ENCODE peak calls at places on chromosomes 5 and 9, in six cellular contexts. S, W, V, F, Q and G are unnamed samples. For H3K27me3, the result is how much of the 10 kb centered on the place peaks cover.

GRCh38 chr5:73391441-73391871 is 57.1 kb downstream of the FOXD1 start:
- DNase-seq in W (no peak), S (no peak), V (no peak), F (peak), Q (no peak), G (no peak)

GRCh38 chr5:62653864-62654575 is 75.4 kb downstream of the LRRC70 start:
- DNase-seq in S (no peak), V (no peak), Q (no peak), W (no peak), F (no peak), G (no peak)

GRCh38 chr9:132144708-132145365 is 17.0 kb upstream of the NTNG2 start:
- DNase-seq in S (no peak), F (peak), W (no peak), V (no peak), Q (no peak), G (peak)

GRCh38 chr9:77488439-77489126 is 159.5 kb downstream of the GNA14 start:
- DNase-seq in S (no peak), F (no peak), W (no peak), V (no peak), Q (no peak), G (peak)

GRCh38 chr5:38621331-38621730 is 64.9 kb upstream of the LIFR start:
- DNase-seq in F (no peak), S (no peak), Q (no peak), V (no peak), W (no peak), G (no peak)

GRCh38 chr9:110189001-110189400 is 19.0 kb downstream of the C9orf152 start:
- DNase-seq in Q (peak), S (peak), W (no peak), V (no peak), F (no peak), G (no peak)

GRCh38 chr5:138603521-138603920 is 28.3 kb upstream of the HSPA9 start:
- DNase-seq in V (no peak), F (no peak), S (no peak), Q (no peak), W (no peak), G (peak)

GRCh38 chr9:113772121-113772885 is 103.8 kb upstream of the ZNF618 start:
- DNase-seq in W (no peak), Q (no peak), S (no peak), V (no peak), F (peak), G (no peak)

GRCh38 chr9:37650299-37650872 is 368 bp upstream of the FRMPD1 start:
- DNase-seq in W (no peak), Q (no peak), S (no peak), F (no peak), V (no peak), G (no peak)

GRCh38 chr9:136297016-136297691 is 6.7 kb downstream of the CCDC187 start:
- DNase-seq in V (no peak), W (peak), F (no peak), Q (peak), S (no peak), G (peak)

GRCh38 chr5:177426566-177427210 is at the start of gene GRK6:
- DNase-seq in S (peak), F (no peak), Q (peak), W (peak), V (no peak), G (no peak)

GRCh38 chr5:7396169-7397004 is 449 bp downstream of the ADCY2 start:
- DNase-seq in V (no peak), Q (no peak), S (no peak), W (no peak), F (peak), G (peak)

GRCh38 chr9:138008081-138008841 is 130.7 kb downstream of the CACNA1B start:
- DNase-seq in F (no peak), Q (peak), S (peak), W (no peak), V (no peak), G (no peak)

GRCh38 chr9:99350461-99350860 is 128.4 kb downstream of the SEC61B start:
- DNase-seq in S (no peak), V (no peak), W (no peak), Q (no peak), F (no peak), G (peak)

GRCh38 chr5:180338001-180338707 is 15.0 kb downstream of the GFPT2 start:
- DNase-seq in W (no peak), Q (no peak), S (no peak), F (no peak), V (no peak), G (no peak)

GRCh38 chr5:137220523-137220927 is 278.6 kb downstream of the SPOCK1 start:
- DNase-seq in Q (no peak), W (no peak), V (no peak), S (no peak), F (peak), G (peak)

GRCh38 chr5:109409061-109409843 is 522 bp downstream of the PJA2 start:
- DNase-seq in F (peak), W (peak), S (peak), Q (peak), V (peak), G (peak)

GRCh38 chr5:125176005-125176390 is 429.6 kb upstream of the ZNF608 start:
- DNase-seq in W (no peak), S (no peak), V (no peak), F (no peak), Q (no peak), G (peak)

GRCh38 chr5:110055301-110055700 is 365.6 kb downstream of the MAN2A1 start:
- DNase-seq in W (no peak), S (no peak), F (peak), Q (no peak), V (no peak), G (no peak)

GRCh38 chr5:107915413-107915812 is 244.7 kb upstream of the EFNA5 start:
- DNase-seq in Q (no peak), W (no peak), V (no peak), F (no peak), S (no peak), G (no peak)

GRCh38 chr5:14062178-14062577 is 81.0 kb upstream of the TRIO start:
- DNase-seq in W (no peak), Q (no peak), S (no peak), V (no peak), F (peak), G (no peak)

GRCh38 chr5:163963881-163964280 is 458.5 kb downstream of the MAT2B start:
- DNase-seq in V (no peak), Q (no peak), F (peak), W (no peak), S (no peak), G (no peak)

GRCh38 chr5:1194378-1194777 is 7.0 kb upstream of the SLC6A19 start:
- DNase-seq in W (no peak), F (no peak), V (no peak), Q (no peak), S (no peak), G (no peak)

GRCh38 chr5:174723979-174724483 is 351 bp upstream of the MSX2 start:
- DNase-seq in V (no peak), W (no peak), F (no peak), Q (no peak), S (no peak), G (peak)
- H3K27me3 ChIP-seq in V (under half), W (half or more), F (half or more), Q (under half), S (half or more), G (under half)

DNA sequence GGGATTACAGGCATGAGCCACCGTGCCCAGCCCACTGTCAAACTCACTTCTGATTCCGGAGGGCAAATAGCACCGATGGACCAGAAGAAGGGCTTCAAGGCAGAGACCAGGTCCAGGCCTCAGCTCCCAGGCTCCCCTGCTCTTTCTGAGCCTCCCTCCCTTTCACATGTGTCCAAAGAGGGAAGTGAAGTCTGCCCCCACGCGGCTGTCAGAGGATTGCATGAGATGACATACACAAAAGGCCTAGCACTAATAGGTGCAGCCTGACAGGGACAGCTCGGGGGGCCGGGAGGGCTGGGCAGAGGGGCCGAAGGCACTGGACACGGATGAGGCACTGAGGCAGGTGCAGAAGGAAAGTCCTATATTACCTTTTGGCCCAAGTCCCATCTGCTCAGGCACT is 16.1 kb downstream of the FBP1 start:
- DNase-seq in W (peak), V (no peak), S (peak), F (no peak), Q (peak), G (peak)
- TF ChIP-seq CTCF in W (no peak), V (peak), S (peak), F (no peak), Q (no peak), G (peak)

GRCh38 chr9:33151601-33152000 is 15.5 kb downstream of the B4GALT1 start:
- DNase-seq in S (no peak), F (no peak), V (no peak), Q (no peak), W (no peak), G (no peak)
- H3K4me3 ChIP-seq in S (no peak), F (no peak), V (no peak), Q (no peak), W (no peak), G (no peak)

GRCh38 chr9:128340691-128341434 is 536 bp downstream of the SLC27A4 start:
- DNase-seq in V (no peak), S (no peak), Q (peak), W (no peak), F (no peak), G (no peak)
- H3K27me3 ChIP-seq in V (under half), S (under half), Q (under half), W (under half), F (under half), G (under half)

DNA sequence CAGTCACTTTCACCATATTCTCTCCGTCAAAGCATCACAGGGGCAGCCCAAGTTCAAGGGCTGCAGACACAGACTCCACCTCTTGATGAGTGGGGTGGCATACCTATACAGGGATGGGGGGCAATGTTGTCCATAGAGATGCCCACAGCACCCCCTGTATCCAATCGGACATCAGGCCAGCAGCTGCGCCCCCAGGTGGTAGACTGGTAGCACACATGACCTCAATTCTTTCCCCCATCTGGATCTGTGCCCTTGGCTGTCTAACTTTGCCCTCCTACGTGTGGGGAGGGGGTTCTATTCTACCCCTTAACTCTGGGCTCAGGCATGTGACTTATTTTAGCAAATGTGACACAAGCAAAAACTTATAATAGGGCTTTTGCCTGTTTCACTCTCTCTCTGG is 84.0 kb upstream of the SLC25A48 start:
- DNase-seq in S (no peak), V (no peak), F (no peak), W (no peak), Q (no peak), G (no peak)
- TF ChIP-seq CTCF in S (no peak), V (no peak), F (no peak), W (no peak), Q (no peak), G (peak)